ENCODE peak calls at places on chromosomes 3 and 15, in nine cellular contexts. R is tibial nerve, P is stomach, Y is RWPE1, V is psoas muscle, W is ovary, C is lower lobe of right lung, L is right cardiac atrium, X is GM23338. U is an unnamed sample.
A peak's percentile ranks its signal among the peaks of the same experiment; 100 is the strongest.

GRCh38 chr15:94168250-94168649 is 63.1 kb upstream of the MCTP2 start:
- DNase-seq in W (no peak), P (no peak), R (no peak), C (no peak), L (no peak), Y (no peak), V (no peak), X (peak; percentile 70), U (no peak)

GRCh38 chr15:99721104-99721778 is 12.0 kb downstream of the LYSMD4 start:
- DNase-seq in Y (no peak), R (no peak), W (no peak), X (no peak), P (no peak), C (no peak), L (no peak), V (no peak), U (no peak)

GRCh38 chr15:37806808-37807207 is 127.6 kb upstream of the TMCO5A start:
- DNase-seq in C (no peak), V (no peak), R (no peak), W (no peak), L (no peak), X (no peak), Y (no peak), P (no peak), U (no peak)

GRCh38 chr3:147336543-147337278 is 69.6 kb downstream of the ZIC4 start:
- DNase-seq in P (no peak), V (no peak), L (no peak), X (no peak), R (no peak), Y (no peak), C (no peak), W (no peak), U (no peak)

GRCh38 chr15:85689729-85690128 is 105.0 kb downstream of the KLHL25 start:
- DNase-seq in L (peak; percentile 64), C (peak; percentile 60), W (peak; percentile 29), Y (no peak), V (peak; percentile 64), P (peak; percentile 54), X (peak; percentile 81), R (no peak), U (peak; percentile 66)

GRCh38 chr3:195081242-195081963 is 189.6 kb downstream of the XXYLT1 start:
- DNase-seq in X (no peak), C (peak; percentile 31), L (peak; percentile 33), Y (no peak), W (no peak), P (peak; percentile 63), V (peak; percentile 34), R (no peak), U (peak; percentile 25)

GRCh38 chr3:69178838-69179739 is 56.7 kb upstream of the LMOD3 start:
- DNase-seq in C (no peak), Y (no peak), P (no peak), L (no peak), R (no peak), V (no peak), X (no peak), W (no peak), U (no peak)

GRCh38 chr3:10867384-10867783 is 51.4 kb downstream of the SLC6A11 start:
- DNase-seq in X (peak; percentile 75), R (no peak), W (no peak), Y (peak; percentile 21), L (no peak), C (no peak), P (no peak), V (no peak), U (no peak)

GRCh38 chr15:60840306-60840702 is 361.4 kb upstream of the ICE2 start:
- DNase-seq in X (no peak), L (no peak), C (no peak), V (no peak), Y (no peak), P (no peak), R (no peak), W (no peak), U (no peak)

GRCh38 chr3:138442433-138442832 is 8.0 kb downstream of the ESYT3 start:
- DNase-seq in W (no peak), V (no peak), P (no peak), C (no peak), X (no peak), L (no peak), R (no peak), Y (peak; percentile 79), U (peak; percentile 22)

GRCh38 chr3:130850044-130850797 is 43.7 kb upstream of the ATP2C1 start:
- DNase-seq in P (no peak), C (no peak), R (no peak), Y (peak; percentile 20), X (no peak), L (peak; percentile 54), V (no peak), W (peak; percentile 15), U (peak; percentile 47)

GRCh38 chr3:61956236-61956635 is 394.9 kb downstream of the PTPRG start:
- DNase-seq in R (no peak), L (no peak), V (no peak), P (no peak), X (no peak), W (no peak), Y (peak; percentile 18), C (no peak), U (no peak)

GRCh38 chr3:50304601-50305000 is 1.2 kb upstream of the HYAL1 start:
- DNase-seq in V (no peak), Y (no peak), W (no peak), C (no peak), L (no peak), P (no peak), X (no peak), R (no peak), U (no peak)

GRCh38 chr3:87873136-87873535 is 185.7 kb downstream of the CGGBP1 start:
- DNase-seq in P (no peak), X (no peak), R (no peak), L (no peak), V (no peak), W (no peak), C (no peak), Y (no peak), U (no peak)

GRCh38 chr3:58667704-58668103 is 1.1 kb upstream of the FAM3D start:
- DNase-seq in P (peak; percentile 15), R (no peak), W (no peak), C (no peak), L (no peak), X (no peak), V (no peak), Y (no peak), U (no peak)

GRCh38 chr15:101115887-101116680 is 135.8 kb downstream of the CHSY1 start:
- DNase-seq in W (peak; percentile 56), X (no peak), R (peak; percentile 38), L (peak; percentile 82), P (no peak), Y (no peak), V (peak; percentile 77), C (peak; percentile 77), U (peak; percentile 82)

GRCh38 chr3:174937488-174937887 is 78.4 kb downstream of the NAALADL2 start:
- DNase-seq in P (no peak), R (no peak), C (no peak), X (no peak), L (no peak), Y (no peak), W (no peak), V (no peak), U (no peak)

GRCh38 chr15:100265641-100266035 is 76.1 kb downstream of the ADAMTS17 start:
- DNase-seq in R (no peak), L (no peak), P (no peak), X (no peak), Y (no peak), W (no peak), V (no peak), C (no peak), U (no peak)

GRCh38 chr3:107239703-107240102 is 137.5 kb upstream of the CCDC54 start:
- DNase-seq in X (no peak), R (no peak), P (no peak), L (no peak), C (no peak), Y (no peak), W (no peak), V (no peak), U (no peak)

DNA sequence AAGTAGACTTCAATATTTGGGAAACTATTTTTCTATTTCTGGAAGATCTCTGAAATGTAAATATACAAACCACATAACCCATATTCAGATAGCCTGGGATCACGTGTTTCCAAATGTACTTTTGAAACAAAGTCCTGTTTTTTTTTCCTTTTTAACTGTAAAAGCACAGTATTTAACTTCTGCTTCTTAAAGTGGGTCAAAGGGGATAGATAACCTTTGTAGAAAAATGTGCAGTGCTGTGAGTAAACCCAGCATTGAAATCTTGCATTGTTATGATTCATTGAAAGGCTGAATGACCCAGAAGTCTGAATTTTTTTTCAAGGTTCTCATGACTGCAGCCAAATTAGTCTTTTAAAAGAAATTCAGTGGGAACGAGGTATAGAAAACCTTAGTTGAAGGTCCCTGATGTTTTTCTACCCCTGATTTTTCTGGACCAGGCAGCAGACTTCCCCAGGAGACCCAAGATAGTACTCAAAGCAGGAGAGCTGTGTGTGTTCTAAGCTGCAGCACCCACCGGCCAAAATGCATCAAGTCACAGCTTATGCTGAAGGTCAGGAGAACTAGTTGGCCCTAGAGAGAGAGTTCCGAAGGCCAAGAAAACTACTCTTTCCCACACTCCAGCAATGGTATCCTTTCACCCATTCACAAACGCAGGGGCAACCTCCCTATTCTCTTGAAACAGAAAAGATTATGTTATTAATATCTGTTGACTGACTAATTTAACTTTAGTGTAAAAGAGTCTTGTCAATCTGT is 43.6 kb upstream of the APH1B start:
- DNase-seq in R (no peak), L (no peak), C (no peak), V (no peak), P (no peak), Y (no peak), W (no peak), X (no peak), U (no peak)
- H3K27ac ChIP-seq in R (peak overlapping the region; percentile 75), L (peak overlapping the region; percentile 89), C (peak overlapping the region; percentile 67), V (no peak overlapping the region), P (peak overlapping the region; percentile 71), Y (peak overlapping the region; percentile 71), W (peak overlapping the region; percentile 11), X (no peak overlapping the region), U (peak overlapping the region; percentile 69)

GRCh38 chr3:72678380-72678779 is 169.9 kb downstream of the SHQ1 start:
- DNase-seq in W (no peak), X (no peak), C (no peak), R (no peak), V (no peak), Y (no peak), P (no peak), L (no peak), U (no peak)
- H3K27ac ChIP-seq in W (no peak overlapping the region), X (no peak overlapping the region), C (no peak overlapping the region), R (no peak overlapping the region), V (no peak overlapping the region), Y (no peak overlapping the region), P (no peak overlapping the region), L (no peak overlapping the region), U (no peak overlapping the region)

DNA sequence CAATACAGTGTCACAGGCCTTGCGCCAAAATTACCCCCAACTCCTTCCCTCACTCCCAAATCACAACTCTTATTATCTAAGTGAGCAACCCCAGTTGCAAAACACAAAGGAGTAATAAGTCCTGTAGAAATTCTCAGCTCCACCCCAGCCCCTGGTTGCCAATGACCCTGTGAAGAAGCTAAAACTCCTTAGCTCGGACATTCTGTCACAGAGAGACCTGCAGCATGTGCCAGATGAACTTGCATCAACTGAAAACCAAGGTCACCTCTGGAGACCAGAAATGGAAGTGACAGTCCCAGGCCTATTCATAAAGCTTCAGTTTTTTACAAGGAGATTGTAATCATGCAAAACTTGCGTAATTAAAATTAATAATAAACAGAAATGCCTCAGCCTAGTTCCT is 55.2 kb downstream of the RBPMS2 start:
- DNase-seq in Y (no peak), W (no peak), V (no peak), P (no peak), X (no peak), C (no peak), L (no peak), R (no peak), U (no peak)
- H3K27ac ChIP-seq in Y (no peak overlapping the region), W (no peak overlapping the region), V (no peak overlapping the region), P (no peak overlapping the region), X (peak overlapping the region; percentile 59), C (no peak overlapping the region), L (peak overlapping the region; percentile 89), R (no peak overlapping the region), U (no peak overlapping the region)

GRCh38 chr3:140677764-140678163 is at the start of gene TRIM42:
- DNase-seq in L (no peak), V (no peak), R (no peak), P (no peak), X (no peak), Y (no peak), C (no peak), W (no peak), U (no peak)
- H3K27ac ChIP-seq in L (no peak within 1 kb of the TSS), V (no peak within 1 kb of the TSS), R (no peak within 1 kb of the TSS), P (no peak within 1 kb of the TSS), X (no peak within 1 kb of the TSS), Y (no peak within 1 kb of the TSS), C (no peak within 1 kb of the TSS), W (no peak within 1 kb of the TSS), U (no peak within 1 kb of the TSS)

U was measured in aorta.